ENCODE peak calls at places on chromosomes 1 and 21, in five cellular contexts. One of them, this sample, is unnamed. For H3K9me3, the result is how much of the 10 kb centered on the place peaks cover.

GRCh38 chr21:45094412-45094811 is 20.0 kb downstream of the ADARB1 start:
- DNase-seq in HCT116: no peak
- DNase-seq in IMR-90: no peak
- DNase-seq in GM12878: no peak
- DNase-seq in K562: no peak
- DNase-seq in this sample: peak

GRCh38 chr1:36136535-36136934 is 11.5 kb upstream of the COL8A2 start:
- DNase-seq in HCT116: no peak
- DNase-seq in IMR-90: peak
- DNase-seq in GM12878: no peak
- DNase-seq in K562: no peak
- DNase-seq in this sample: peak

GRCh38 chr1:89022167-89022959 is at the start of gene GBP3:
- DNase-seq in HCT116: peak
- DNase-seq in IMR-90: peak
- DNase-seq in GM12878: peak
- DNase-seq in K562: no peak
- DNase-seq in this sample: peak

GRCh38 chr1:54736685-54737084 is 21.0 kb downstream of the TTC4 start:
- DNase-seq in HCT116: no peak
- DNase-seq in IMR-90: no peak
- DNase-seq in GM12878: no peak
- DNase-seq in K562: no peak
- DNase-seq in this sample: no peak

GRCh38 chr1:53919675-53920066 is 25.7 kb downstream of the DIO1 start:
- DNase-seq in HCT116: no peak
- DNase-seq in IMR-90: peak
- DNase-seq in GM12878: no peak
- DNase-seq in K562: no peak
- DNase-seq in this sample: no peak

GRCh38 chr1:227889863-227890405 is 57.8 kb downstream of the WNT9A start:
- DNase-seq in HCT116: no peak
- DNase-seq in IMR-90: no peak
- DNase-seq in GM12878: no peak
- DNase-seq in K562: no peak
- DNase-seq in this sample: no peak

GRCh38 chr1:8089535-8090228 is 63.6 kb upstream of the ERRFI1 start:
- DNase-seq in HCT116: no peak
- DNase-seq in IMR-90: peak
- DNase-seq in GM12878: no peak
- DNase-seq in K562: no peak
- DNase-seq in this sample: peak

GRCh38 chr1:185156321-185156853 is 366 bp downstream of the TRMT1L start:
- DNase-seq in HCT116: no peak
- DNase-seq in IMR-90: no peak
- DNase-seq in GM12878: no peak
- DNase-seq in K562: no peak
- DNase-seq in this sample: peak

GRCh38 chr1:151165281-151165737 is 393 bp downstream of the LYSMD1 start:
- DNase-seq in HCT116: no peak
- DNase-seq in IMR-90: peak
- DNase-seq in GM12878: no peak
- DNase-seq in K562: peak
- DNase-seq in this sample: no peak

GRCh38 chr1:116147972-116148371 is 36.8 kb downstream of the MAB21L3 start:
- DNase-seq in HCT116: no peak
- DNase-seq in IMR-90: no peak
- DNase-seq in GM12878: no peak
- DNase-seq in K562: no peak
- DNase-seq in this sample: no peak

DNA sequence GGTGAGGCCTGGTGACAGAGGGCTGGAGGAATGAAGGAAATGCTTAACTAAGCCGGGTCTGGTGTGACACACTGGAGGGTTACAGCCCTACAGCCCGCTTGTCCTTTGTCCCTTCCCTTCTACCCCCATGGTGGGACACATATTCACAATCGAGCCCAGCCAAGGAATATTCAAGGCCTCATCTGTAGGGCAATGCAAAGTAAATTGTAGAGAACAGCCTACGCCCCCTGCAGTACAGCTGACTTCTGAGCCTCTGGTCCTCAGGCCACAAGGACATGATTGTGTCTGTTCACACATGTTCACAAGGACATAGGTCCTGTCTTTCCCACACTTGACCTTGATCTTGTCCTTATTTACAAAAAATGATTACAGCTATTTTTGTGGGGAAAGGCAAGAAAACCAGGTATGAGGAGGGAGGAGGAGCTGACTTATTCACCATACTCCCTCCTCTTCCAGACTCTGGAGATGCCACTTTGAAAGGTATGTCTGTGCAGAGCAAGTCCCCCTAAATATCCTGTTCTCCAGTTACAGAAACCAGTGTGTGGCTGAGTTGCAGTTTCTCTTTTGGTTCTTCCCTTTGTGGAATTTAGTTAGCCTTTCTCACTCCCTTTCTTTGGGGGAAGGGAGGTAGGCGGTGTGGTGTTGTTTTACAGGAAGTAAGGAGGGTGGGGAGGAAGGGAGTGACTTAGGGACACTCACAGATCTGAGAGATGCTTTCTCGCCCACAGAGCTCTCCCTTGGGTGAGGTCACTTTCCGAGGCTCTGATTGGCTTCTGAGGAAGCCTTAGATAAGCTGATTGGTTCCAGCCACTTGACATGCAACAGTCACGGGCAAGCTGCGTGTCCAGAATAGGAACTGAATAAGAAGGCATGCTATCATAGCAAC is 14.6 kb downstream of the POLR3GL start:
- DNase-seq in HCT116: peak
- DNase-seq in IMR-90: peak
- DNase-seq in GM12878: peak
- DNase-seq in K562: peak
- DNase-seq in this sample: peak
- TF ChIP-seq POLR2A in HCT116: no peak
- TF ChIP-seq POLR2A in IMR-90: peak
- TF ChIP-seq POLR2A in GM12878: no peak
- TF ChIP-seq POLR2A in K562: peak
- TF ChIP-seq POLR2A in this sample: peak

GRCh38 chr1:202858306-202858705 is 30.6 kb downstream of the RABIF start:
- DNase-seq in HCT116: no peak
- DNase-seq in IMR-90: peak
- DNase-seq in GM12878: no peak
- DNase-seq in K562: no peak
- DNase-seq in this sample: peak

GRCh38 chr1:202860744-202861419 is 28.1 kb downstream of the RABIF start:
- DNase-seq in HCT116: peak
- DNase-seq in IMR-90: peak
- DNase-seq in GM12878: no peak
- DNase-seq in K562: peak
- DNase-seq in this sample: peak

GRCh38 chr1:202857136-202857610 is 31.8 kb downstream of the RABIF start:
- DNase-seq in HCT116: no peak
- DNase-seq in IMR-90: no peak
- DNase-seq in GM12878: no peak
- DNase-seq in K562: no peak
- DNase-seq in this sample: no peak

GRCh38 chr1:202861420-202862121 is 27.4 kb downstream of the RABIF start:
- DNase-seq in HCT116: peak
- DNase-seq in IMR-90: peak
- DNase-seq in GM12878: no peak
- DNase-seq in K562: peak
- DNase-seq in this sample: peak

DNA sequence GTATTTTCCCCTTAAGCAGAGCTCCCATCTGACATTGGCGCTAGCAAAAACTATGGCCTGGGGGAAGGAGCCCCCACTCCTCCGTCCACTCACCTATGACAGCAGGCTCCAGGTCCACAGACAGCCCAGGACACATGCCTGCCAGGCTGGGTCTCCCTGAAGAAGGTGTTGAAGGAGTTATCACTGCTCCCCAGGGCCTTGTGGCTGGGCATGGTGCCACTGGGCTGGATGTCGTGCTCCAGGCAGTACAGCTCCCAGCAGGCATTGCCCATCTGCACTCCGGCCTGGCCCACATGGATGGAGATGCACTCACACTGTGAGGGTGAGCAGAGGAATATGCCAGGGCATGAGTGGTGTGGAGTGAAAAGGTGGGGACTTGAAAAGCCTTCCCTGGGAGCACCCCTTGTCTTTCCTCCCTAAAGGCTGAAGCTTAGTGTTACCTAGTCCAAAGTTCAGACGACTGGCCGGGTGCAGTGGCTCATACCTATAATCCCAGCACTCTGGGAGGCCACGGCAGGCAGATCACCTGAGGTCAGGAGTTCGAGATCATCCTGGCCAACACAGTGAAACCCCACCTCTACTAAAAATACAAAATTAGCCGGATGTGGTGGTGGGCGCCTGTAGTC is 30.0 kb downstream of the RABIF start:
- DNase-seq in HCT116: no peak
- DNase-seq in IMR-90: no peak
- DNase-seq in GM12878: no peak
- DNase-seq in K562: no peak
- DNase-seq in this sample: no peak
- H2AFZ ChIP-seq in HCT116: no peak
- H2AFZ ChIP-seq in IMR-90: peak
- H2AFZ ChIP-seq in GM12878: no peak
- H2AFZ ChIP-seq in K562: no peak
- H2AFZ ChIP-seq in this sample: no peak

GRCh38 chr1:206796984-206797402 is 24.7 kb upstream of the IL10 start:
- DNase-seq in HCT116: no peak
- DNase-seq in IMR-90: no peak
- DNase-seq in GM12878: no peak
- DNase-seq in K562: no peak
- DNase-seq in this sample: no peak
- H3K9me3 ChIP-seq in HCT116: under half
- H3K9me3 ChIP-seq in IMR-90: under half
- H3K9me3 ChIP-seq in GM12878: under half
- H3K9me3 ChIP-seq in K562: under half
- H3K9me3 ChIP-seq in this sample: under half

GRCh38 chr1:2479186-2479585 is 3.1 kb downstream of the PLCH2 start:
- DNase-seq in HCT116: no peak
- DNase-seq in IMR-90: no peak
- DNase-seq in GM12878: no peak
- DNase-seq in K562: no peak
- DNase-seq in this sample: no peak
- TF ChIP-seq POLR2A in HCT116: no peak
- TF ChIP-seq POLR2A in IMR-90: no peak
- TF ChIP-seq POLR2A in GM12878: no peak
- TF ChIP-seq POLR2A in K562: no peak
- TF ChIP-seq POLR2A in this sample: no peak

GRCh38 chr21:16589499-16589898 is 859.7 kb downstream of the USP25 start:
- DNase-seq in HCT116: no peak
- DNase-seq in IMR-90: no peak
- DNase-seq in GM12878: no peak
- DNase-seq in K562: no peak
- DNase-seq in this sample: no peak
- H2AFZ ChIP-seq in HCT116: no peak
- H2AFZ ChIP-seq in IMR-90: no peak
- H2AFZ ChIP-seq in GM12878: no peak
- H2AFZ ChIP-seq in K562: no peak
- H2AFZ ChIP-seq in this sample: no peak

DNA sequence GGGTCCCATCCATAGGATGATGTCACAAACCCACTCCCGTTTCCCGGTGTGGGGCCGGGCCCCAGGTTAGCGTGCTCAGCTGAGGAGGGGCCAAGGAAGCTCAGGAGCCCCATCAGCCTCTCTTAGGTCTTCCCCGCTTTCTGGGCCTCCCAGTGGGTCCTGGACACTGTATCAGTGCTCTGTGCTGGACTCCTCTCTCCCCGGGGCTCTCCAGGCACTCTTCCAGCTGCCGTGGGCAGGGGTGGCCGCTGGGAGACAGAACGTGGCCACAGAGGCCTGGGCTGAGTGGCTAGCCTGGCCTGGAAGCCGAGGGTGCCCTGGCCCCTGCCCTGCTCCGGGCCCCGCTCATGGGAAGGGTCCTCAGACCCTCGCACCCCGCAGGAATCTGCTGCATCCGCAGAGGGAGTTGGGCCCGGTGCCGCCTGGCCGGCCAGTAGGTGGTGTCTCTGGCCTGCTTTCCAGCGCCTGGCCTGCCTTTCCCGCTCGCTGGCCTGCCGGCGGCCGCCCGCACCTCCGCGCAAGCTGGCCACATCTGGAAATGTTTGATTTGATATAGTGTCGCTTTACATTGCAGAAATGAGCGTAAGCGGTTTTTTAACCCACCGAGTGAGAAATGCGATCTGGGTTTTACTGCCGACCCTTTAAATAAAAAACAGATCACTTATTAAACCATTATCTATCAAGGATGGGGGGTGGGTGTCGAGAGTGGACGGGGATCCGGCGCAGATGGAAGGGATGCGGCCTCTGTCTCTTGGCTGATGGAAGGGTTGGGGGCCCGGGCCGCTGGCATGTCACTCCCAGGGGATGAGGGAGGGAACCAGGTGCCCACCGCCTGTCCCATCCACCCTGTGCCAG is 74.4 kb upstream of the TTC34 start:
- DNase-seq in HCT116: no peak
- DNase-seq in IMR-90: no peak
- DNase-seq in GM12878: no peak
- DNase-seq in K562: peak
- DNase-seq in this sample: no peak
- H3K9me3 ChIP-seq in HCT116: under half
- H3K9me3 ChIP-seq in IMR-90: half or more
- H3K9me3 ChIP-seq in GM12878: under half
- H3K9me3 ChIP-seq in K562: under half
- H3K9me3 ChIP-seq in this sample: under half